ENCODE peak calls at places on chromosomes 12 and 14, in five cellular contexts. One of them, this sample, is unnamed.
A peak's percentile ranks its signal among the peaks of the same experiment; 100 is the strongest.

GRCh38 chr12:43482311-43483085 is 69.5 kb downstream of the ADAMTS20 start:
- DNase-seq in AG09319: no peak
- DNase-seq in fibroblast of lung: no peak
- DNase-seq in GM10248: no peak
- DNase-seq in mesothelial cell of epicardium: no peak
- DNase-seq in this sample: no peak

GRCh38 chr14:36870776-36871175 is 209.1 kb downstream of the PAX9 start:
- DNase-seq in AG09319: no peak
- DNase-seq in fibroblast of lung: no peak
- DNase-seq in GM10248: no peak
- DNase-seq in mesothelial cell of epicardium: no peak
- DNase-seq in this sample: no peak

GRCh38 chr14:61564623-61565091 is 130.7 kb upstream of the HIF1A start:
- DNase-seq in AG09319: peak; percentile 79
- DNase-seq in fibroblast of lung: peak; percentile 99
- DNase-seq in GM10248: no peak
- DNase-seq in mesothelial cell of epicardium: no peak
- DNase-seq in this sample: peak; percentile 90

GRCh38 chr14:103696466-103697071 is 18.7 kb downstream of the XRCC3 start:
- DNase-seq in AG09319: peak; percentile 23
- DNase-seq in fibroblast of lung: peak; percentile 44
- DNase-seq in GM10248: no peak
- DNase-seq in mesothelial cell of epicardium: no peak
- DNase-seq in this sample: no peak

GRCh38 chr14:95480887-95481226 is 35.6 kb downstream of the SYNE3 start:
- DNase-seq in AG09319: no peak
- DNase-seq in fibroblast of lung: no peak
- DNase-seq in GM10248: no peak
- DNase-seq in mesothelial cell of epicardium: no peak
- DNase-seq in this sample: no peak

GRCh38 chr14:100086361-100086760 is 21.1 kb downstream of the EVL start:
- DNase-seq in AG09319: no peak
- DNase-seq in fibroblast of lung: no peak
- DNase-seq in GM10248: no peak
- DNase-seq in mesothelial cell of epicardium: no peak
- DNase-seq in this sample: no peak

GRCh38 chr12:102512523-102512922 is 32.2 kb upstream of the IGF1 start:
- DNase-seq in AG09319: no peak
- DNase-seq in fibroblast of lung: no peak
- DNase-seq in GM10248: no peak
- DNase-seq in mesothelial cell of epicardium: no peak
- DNase-seq in this sample: no peak

GRCh38 chr14:71686677-71687076 is 245.6 kb upstream of the RGS6 start:
- DNase-seq in AG09319: no peak
- DNase-seq in fibroblast of lung: peak; percentile 87
- DNase-seq in GM10248: no peak
- DNase-seq in mesothelial cell of epicardium: no peak
- DNase-seq in this sample: no peak

GRCh38 chr12:6952860-6953416 is 1.8 kb downstream of the PTPN6 start:
- DNase-seq in AG09319: no peak
- DNase-seq in fibroblast of lung: no peak
- DNase-seq in GM10248: no peak
- DNase-seq in mesothelial cell of epicardium: no peak
- DNase-seq in this sample: no peak

GRCh38 chr14:54106802-54107377 is 150.3 kb upstream of the BMP4 start:
- DNase-seq in AG09319: no peak
- DNase-seq in fibroblast of lung: peak; percentile 59
- DNase-seq in GM10248: no peak
- DNase-seq in mesothelial cell of epicardium: no peak
- DNase-seq in this sample: peak; percentile 55

GRCh38 chr12:109844983-109845841 is 12.0 kb upstream of the TRPV4 start:
- DNase-seq in AG09319: no peak
- DNase-seq in fibroblast of lung: peak; percentile 63
- DNase-seq in GM10248: peak; percentile 96
- DNase-seq in mesothelial cell of epicardium: peak; percentile 84
- DNase-seq in this sample: peak; percentile 95

GRCh38 chr14:68810173-68811153 is 17.6 kb upstream of the ZFP36L1 start:
- DNase-seq in AG09319: no peak
- DNase-seq in fibroblast of lung: no peak
- DNase-seq in GM10248: no peak
- DNase-seq in mesothelial cell of epicardium: no peak
- DNase-seq in this sample: no peak

GRCh38 chr14:90274808-90275454 is 18.6 kb downstream of the PSMC1 start:
- DNase-seq in AG09319: no peak
- DNase-seq in fibroblast of lung: peak; percentile 90
- DNase-seq in GM10248: no peak
- DNase-seq in mesothelial cell of epicardium: no peak
- DNase-seq in this sample: peak; percentile 45

GRCh38 chr12:48903363-48903981 is 21.8 kb downstream of the FKBP11 start:
- DNase-seq in AG09319: no peak
- DNase-seq in fibroblast of lung: peak; percentile 25
- DNase-seq in GM10248: no peak
- DNase-seq in mesothelial cell of epicardium: no peak
- DNase-seq in this sample: no peak

GRCh38 chr12:42560977-42561376 is 28.6 kb downstream of the PRICKLE1 start:
- DNase-seq in AG09319: no peak
- DNase-seq in fibroblast of lung: no peak
- DNase-seq in GM10248: no peak
- DNase-seq in mesothelial cell of epicardium: no peak
- DNase-seq in this sample: no peak

GRCh38 chr14:73173092-73173735 is 36.9 kb downstream of the PSEN1 start:
- DNase-seq in AG09319: peak; percentile 31
- DNase-seq in fibroblast of lung: peak; percentile 44
- DNase-seq in GM10248: peak; percentile 31
- DNase-seq in mesothelial cell of epicardium: no peak
- DNase-seq in this sample: peak; percentile 27

GRCh38 chr14:67820428-67820881 is 876 bp downstream of the RAD51B start:
- DNase-seq in AG09319: no peak
- DNase-seq in fibroblast of lung: peak; percentile 16
- DNase-seq in GM10248: peak; percentile 30
- DNase-seq in mesothelial cell of epicardium: no peak
- DNase-seq in this sample: peak; percentile 31

GRCh38 chr12:98058838-98059237 is 456.6 kb upstream of the TMPO start:
- DNase-seq in AG09319: no peak
- DNase-seq in fibroblast of lung: peak; percentile 1
- DNase-seq in GM10248: no peak
- DNase-seq in mesothelial cell of epicardium: no peak
- DNase-seq in this sample: no peak

GRCh38 chr14:99755629-99756603 is 37.3 kb upstream of the EML1 start:
- DNase-seq in AG09319: peak; percentile 80
- DNase-seq in fibroblast of lung: peak; percentile 94
- DNase-seq in GM10248: no peak
- DNase-seq in mesothelial cell of epicardium: no peak
- DNase-seq in this sample: peak; percentile 34

GRCh38 chr12:92859650-92860386 is 69.3 kb downstream of the EEA1 start:
- DNase-seq in AG09319: no peak
- DNase-seq in fibroblast of lung: no peak
- DNase-seq in GM10248: no peak
- DNase-seq in mesothelial cell of epicardium: no peak
- DNase-seq in this sample: no peak

GRCh38 chr12:122123051-122123760 is 44.6 kb downstream of the MLXIP start:
- DNase-seq in AG09319: no peak
- DNase-seq in fibroblast of lung: peak; percentile 41
- DNase-seq in GM10248: peak; percentile 83
- DNase-seq in mesothelial cell of epicardium: no peak
- DNase-seq in this sample: peak; percentile 71
- TF ChIP-seq CTCF in AG09319: peak; percentile 68
- TF ChIP-seq CTCF in fibroblast of lung: peak; percentile 65
- TF ChIP-seq CTCF in GM10248: peak; percentile 70
- TF ChIP-seq CTCF in mesothelial cell of epicardium: peak; percentile 84
- TF ChIP-seq CTCF in this sample: peak; percentile 80

GRCh38 chr12:125185740-125186470 is 120.7 kb downstream of the AACS start:
- DNase-seq in AG09319: peak; percentile 39
- DNase-seq in fibroblast of lung: peak; percentile 76
- DNase-seq in GM10248: peak; percentile 65
- DNase-seq in mesothelial cell of epicardium: peak; percentile 45
- DNase-seq in this sample: peak; percentile 48
- TF ChIP-seq CTCF in AG09319: peak; percentile 17
- TF ChIP-seq CTCF in fibroblast of lung: peak; percentile 2
- TF ChIP-seq CTCF in GM10248: peak; percentile 21
- TF ChIP-seq CTCF in mesothelial cell of epicardium: peak; percentile 24
- TF ChIP-seq CTCF in this sample: peak; percentile 77

GRCh38 chr12:99618657-99619056 is 28.9 kb upstream of the GARIN6 start:
- DNase-seq in AG09319: no peak
- DNase-seq in fibroblast of lung: peak; percentile 58
- DNase-seq in GM10248: no peak
- DNase-seq in mesothelial cell of epicardium: no peak
- DNase-seq in this sample: no peak

GRCh38 chr12:99620159-99620479 is 27.4 kb upstream of the GARIN6 start:
- DNase-seq in AG09319: no peak
- DNase-seq in fibroblast of lung: no peak
- DNase-seq in GM10248: no peak
- DNase-seq in mesothelial cell of epicardium: no peak
- DNase-seq in this sample: no peak

GRCh38 chr12:99619389-99620158 is 28.0 kb upstream of the GARIN6 start:
- DNase-seq in AG09319: no peak
- DNase-seq in fibroblast of lung: peak; percentile 40
- DNase-seq in GM10248: peak; percentile 13
- DNase-seq in mesothelial cell of epicardium: no peak
- DNase-seq in this sample: no peak
- TF ChIP-seq CTCF in AG09319: peak; percentile 70
- TF ChIP-seq CTCF in fibroblast of lung: peak; percentile 70
- TF ChIP-seq CTCF in GM10248: peak; percentile 75
- TF ChIP-seq CTCF in mesothelial cell of epicardium: peak; percentile 27
- TF ChIP-seq CTCF in this sample: peak; percentile 40

GRCh38 chr12:8642775-8643174 is 19.9 kb downstream of the MFAP5 start:
- DNase-seq in AG09319: no peak
- DNase-seq in fibroblast of lung: no peak
- DNase-seq in GM10248: no peak
- DNase-seq in mesothelial cell of epicardium: no peak
- DNase-seq in this sample: no peak
- TF ChIP-seq CTCF in AG09319: no peak
- TF ChIP-seq CTCF in fibroblast of lung: no peak
- TF ChIP-seq CTCF in GM10248: no peak
- TF ChIP-seq CTCF in mesothelial cell of epicardium: no peak
- TF ChIP-seq CTCF in this sample: no peak

GRCh38 chr14:97298331-97298730 is 501.1 kb downstream of the VRK1 start:
- DNase-seq in AG09319: no peak
- DNase-seq in fibroblast of lung: no peak
- DNase-seq in GM10248: no peak
- DNase-seq in mesothelial cell of epicardium: no peak
- DNase-seq in this sample: no peak
- TF ChIP-seq CTCF in AG09319: no peak
- TF ChIP-seq CTCF in fibroblast of lung: no peak
- TF ChIP-seq CTCF in GM10248: no peak
- TF ChIP-seq CTCF in mesothelial cell of epicardium: no peak
- TF ChIP-seq CTCF in this sample: no peak

DNA sequence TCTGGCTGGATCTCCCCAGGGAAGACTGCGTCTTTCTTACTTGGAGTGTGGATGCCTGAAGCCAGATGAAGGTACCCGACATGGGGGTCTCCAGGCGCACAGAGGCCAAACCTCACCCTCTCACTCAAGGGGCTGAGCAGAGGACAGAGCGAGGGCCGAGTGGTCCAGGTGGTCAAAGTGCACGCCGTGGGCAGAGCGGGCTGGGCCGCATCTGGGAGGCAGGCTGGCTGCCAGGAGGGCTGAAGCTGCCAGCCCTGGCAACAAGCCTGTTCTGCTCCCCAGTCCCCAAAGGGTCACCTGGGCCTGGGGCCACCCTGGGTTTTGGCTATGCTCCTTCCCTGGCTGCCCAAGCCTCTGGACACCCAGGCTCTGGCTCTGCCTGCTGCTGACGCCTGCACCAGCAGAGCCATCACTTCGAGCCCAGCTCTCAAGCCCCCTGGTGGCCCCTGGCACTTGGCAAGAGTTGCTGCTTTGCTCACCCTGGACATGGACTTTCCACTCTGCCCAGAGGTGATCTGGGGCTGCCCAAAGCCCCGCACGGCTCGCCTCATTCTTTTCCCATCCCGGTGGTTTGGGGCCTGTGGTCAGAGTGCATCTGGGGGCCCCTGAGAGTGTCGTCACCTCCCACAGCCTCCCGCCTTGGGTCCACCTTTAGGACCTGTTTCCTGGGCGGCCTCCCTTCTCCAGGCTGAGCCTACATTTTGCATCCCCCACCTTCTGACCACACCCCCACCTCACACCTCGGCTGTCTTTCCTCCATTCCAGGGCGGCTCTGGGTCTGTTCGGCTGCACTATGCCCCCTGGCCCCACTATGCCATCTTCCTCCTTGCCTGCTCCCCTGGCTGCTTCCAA is 2.8 kb downstream of the ADSS1 start:
- DNase-seq in AG09319: no peak
- DNase-seq in fibroblast of lung: no peak
- DNase-seq in GM10248: no peak
- DNase-seq in mesothelial cell of epicardium: no peak
- DNase-seq in this sample: no peak
- TF ChIP-seq CTCF in AG09319: no peak
- TF ChIP-seq CTCF in fibroblast of lung: peak; percentile 11
- TF ChIP-seq CTCF in GM10248: no peak
- TF ChIP-seq CTCF in mesothelial cell of epicardium: no peak
- TF ChIP-seq CTCF in this sample: no peak

GRCh38 chr12:113050808-113051207 is 5.7 kb upstream of the DTX1 start:
- DNase-seq in AG09319: no peak
- DNase-seq in fibroblast of lung: no peak
- DNase-seq in GM10248: no peak
- DNase-seq in mesothelial cell of epicardium: no peak
- DNase-seq in this sample: no peak

GRCh38 chr12:113049976-113050742 is 6.4 kb upstream of the DTX1 start:
- DNase-seq in AG09319: no peak
- DNase-seq in fibroblast of lung: no peak
- DNase-seq in GM10248: no peak
- DNase-seq in mesothelial cell of epicardium: no peak
- DNase-seq in this sample: no peak

GRCh38 chr12:113051759-113052158 is 4.8 kb upstream of the DTX1 start:
- DNase-seq in AG09319: no peak
- DNase-seq in fibroblast of lung: no peak
- DNase-seq in GM10248: no peak
- DNase-seq in mesothelial cell of epicardium: no peak
- DNase-seq in this sample: no peak

GRCh38 chr12:113052326-113052725 is 4.2 kb upstream of the DTX1 start:
- DNase-seq in AG09319: no peak
- DNase-seq in fibroblast of lung: no peak
- DNase-seq in GM10248: no peak
- DNase-seq in mesothelial cell of epicardium: no peak
- DNase-seq in this sample: no peak

GRCh38 chr12:113048716-113049127 is 7.8 kb upstream of the DTX1 start:
- DNase-seq in AG09319: peak; percentile 29
- DNase-seq in fibroblast of lung: peak; percentile 37
- DNase-seq in GM10248: peak; percentile 76
- DNase-seq in mesothelial cell of epicardium: no peak
- DNase-seq in this sample: peak; percentile 75
- TF ChIP-seq CTCF in AG09319: peak; percentile 80
- TF ChIP-seq CTCF in fibroblast of lung: peak; percentile 87
- TF ChIP-seq CTCF in GM10248: peak; percentile 57
- TF ChIP-seq CTCF in mesothelial cell of epicardium: peak; percentile 90
- TF ChIP-seq CTCF in this sample: peak; percentile 82

GRCh38 chr14:69980457-69981414 is 101.5 kb downstream of the SMOC1 start:
- DNase-seq in AG09319: no peak
- DNase-seq in fibroblast of lung: no peak
- DNase-seq in GM10248: no peak
- DNase-seq in mesothelial cell of epicardium: no peak
- DNase-seq in this sample: peak; percentile 49
- TF ChIP-seq CTCF in AG09319: no peak
- TF ChIP-seq CTCF in fibroblast of lung: no peak
- TF ChIP-seq CTCF in GM10248: no peak
- TF ChIP-seq CTCF in mesothelial cell of epicardium: no peak
- TF ChIP-seq CTCF in this sample: no peak